ENCODE peak calls at places on chromosomes 3 and 15, in seven cellular contexts. V, N, K, F, Y, X and R are unnamed samples.

GRCh38 chr3:186612065-186612464 is 795 bp upstream of the AHSG start:
- DNase-seq in F (no peak), Y (no peak), V (no peak), K (no peak), N (no peak), X (no peak), R (no peak)

GRCh38 chr3:114861666-114862065 is 285.4 kb downstream of the ZBTB20 start:
- DNase-seq in Y (no peak), X (no peak), V (no peak), F (no peak), K (no peak), N (no peak), R (no peak)

GRCh38 chr15:29632671-29633406 is 189.4 kb downstream of the TJP1 start:
- DNase-seq in V (no peak), N (no peak), K (no peak), X (no peak), F (no peak), Y (no peak), R (no peak)

GRCh38 chr3:24400015-24400414 is 94.6 kb downstream of the THRB start:
- DNase-seq in X (no peak), K (no peak), F (no peak), N (no peak), Y (peak), V (no peak), R (no peak)

GRCh38 chr3:8625991-8626390 is 18.6 kb downstream of the SSUH2 start:
- DNase-seq in K (no peak), X (peak), N (peak), Y (no peak), F (peak), V (no peak), R (no peak)

GRCh38 chr15:70853855-70854668 is at the start of gene LARP6:
- DNase-seq in Y (peak), N (peak), K (peak), X (peak), F (no peak), V (peak), R (peak)

GRCh38 chr3:52777127-52777958 is at the start of gene ITIH1:
- DNase-seq in N (no peak), V (no peak), K (no peak), Y (no peak), F (peak), X (no peak), R (no peak)

GRCh38 chr3:70096376-70097055 is 97.0 kb downstream of the SAMMSON start:
- DNase-seq in X (no peak), F (no peak), K (no peak), Y (no peak), N (no peak), V (no peak), R (no peak)

GRCh38 chr3:196998966-196999760 is 30.5 kb downstream of the MELTF start:
- DNase-seq in V (no peak), K (no peak), Y (no peak), X (no peak), N (no peak), F (peak), R (no peak)

GRCh38 chr15:48865387-48866079 is 12.4 kb upstream of the EID1 start:
- DNase-seq in X (no peak), Y (no peak), N (no peak), F (no peak), K (no peak), V (no peak), R (no peak)

GRCh38 chr3:52119056-52119455 is 35.2 kb downstream of the POC1A start:
- DNase-seq in Y (no peak), X (no peak), V (no peak), N (no peak), K (no peak), F (no peak), R (no peak)

GRCh38 chr3:64848127-64848526 is 160.3 kb upstream of the ADAMTS9 start:
- DNase-seq in K (no peak), V (no peak), X (no peak), F (no peak), Y (no peak), N (no peak), R (no peak)

GRCh38 chr15:74397239-74398068 is 30.0 kb upstream of the CYP11A1 start:
- DNase-seq in Y (no peak), K (no peak), F (no peak), V (no peak), X (no peak), N (peak), R (no peak)

GRCh38 chr15:98938105-98938417 is 69.5 kb downstream of the PGPEP1L start:
- DNase-seq in F (no peak), Y (no peak), N (no peak), X (no peak), K (no peak), V (no peak), R (no peak)

GRCh38 chr15:70955151-70955550 is 62.5 kb downstream of the LRRC49 start:
- DNase-seq in X (no peak), K (no peak), F (no peak), V (no peak), Y (no peak), N (peak), R (no peak)

GRCh38 chr3:62332771-62333381 is 40.5 kb downstream of the FEZF2 start:
- DNase-seq in N (peak), X (no peak), K (peak), V (no peak), Y (no peak), F (no peak), R (no peak)

GRCh38 chr3:100097919-100098896 is 16.1 kb downstream of the FILIP1L start:
- DNase-seq in X (no peak), K (no peak), Y (no peak), V (no peak), F (no peak), N (peak), R (no peak)

GRCh38 chr3:45988804-45989203 is 6.8 kb downstream of the FYCO1 start:
- DNase-seq in N (peak), K (no peak), Y (no peak), F (no peak), X (no peak), V (no peak), R (no peak)

GRCh38 chr3:195906865-195907729 is 1.3 kb downstream of the TNK2 start:
- DNase-seq in Y (peak), F (peak), V (peak), K (no peak), N (no peak), X (no peak), R (no peak)